ENCODE peak calls at places on chromosomes 7 and 10, in five cellular contexts. M, Y, R, N and E are unnamed samples.
A peak's percentile ranks its signal among the peaks of the same experiment; 100 is the strongest.

GRCh38 chr10:122051609-122052385 is 62.8 kb downstream of the TACC2 start:
- DNase-seq in M (peak; percentile 65), Y (peak; percentile 54), R (peak; percentile 14), N (peak; percentile 81), E (peak; percentile 52)

GRCh38 chr10:94224656-94225055 is 138.1 kb downstream of the NOC3L start:
- DNase-seq in M (peak; percentile 85), Y (peak; percentile 60), R (no peak), N (no peak), E (no peak)

GRCh38 chr10:14491814-14492213 is 161.1 kb upstream of the FRMD4A start:
- DNase-seq in M (peak; percentile 37), Y (no peak), R (no peak), N (no peak), E (no peak)

GRCh38 chr7:21253740-21254687 is 173.9 kb upstream of the SP4 start:
- DNase-seq in M (peak; percentile 26), Y (peak; percentile 51), R (no peak), N (peak; percentile 65), E (no peak)

GRCh38 chr10:100186253-100186780 is 488 bp upstream of the ERLIN1 start:
- DNase-seq in M (peak; percentile 41), Y (no peak), R (no peak), N (peak; percentile 62), E (no peak)

GRCh38 chr10:131980757-131981428 is 830 bp downstream of the BNIP3 start:
- DNase-seq in M (no peak), Y (no peak), R (peak; percentile 83), N (no peak), E (no peak)

GRCh38 chr7:8638076-8638475 is 204.7 kb downstream of the NXPH1 start:
- DNase-seq in M (no peak), Y (no peak), R (no peak), N (no peak), E (peak; percentile 97)

GRCh38 chr7:51011710-51012350 is 229.1 kb upstream of the GRB10 start:
- DNase-seq in M (no peak), Y (no peak), R (no peak), N (no peak), E (no peak)

GRCh38 chr7:77439572-77439971 is 23.4 kb upstream of the GSAP start:
- DNase-seq in M (no peak), Y (no peak), R (no peak), N (no peak), E (no peak)

GRCh38 chr10:62794306-62794705 is 10.2 kb upstream of the ADO start:
- DNase-seq in M (no peak), Y (no peak), R (no peak), N (no peak), E (no peak)

GRCh38 chr10:89215511-89215910 is 8.4 kb upstream of the CH25H start:
- DNase-seq in M (peak; percentile 20), Y (no peak), R (no peak), N (peak; percentile 26), E (no peak)

GRCh38 chr7:129875745-129876411 is 76.9 kb downstream of the UBE2H start:
- DNase-seq in M (peak; percentile 80), Y (no peak), R (no peak), N (peak; percentile 64), E (no peak)

GRCh38 chr10:16699435-16699834 is 117.8 kb downstream of the RSU1 start:
- DNase-seq in M (no peak), Y (no peak), R (no peak), N (no peak), E (no peak)

GRCh38 chr7:142568430-142569097 is 180.7 kb upstream of the PRSS1 start:
- DNase-seq in M (peak; percentile 93), Y (peak; percentile 88), R (no peak), N (peak; percentile 79), E (no peak)

GRCh38 chr10:32376780-32377179 is 29.8 kb upstream of the EPC1 start:
- DNase-seq in M (no peak), Y (no peak), R (no peak), N (no peak), E (no peak)

GRCh38 chr10:22252286-22252800 is 34.5 kb upstream of the EBLN1 start:
- DNase-seq in M (no peak), Y (no peak), R (peak; percentile 89), N (peak; percentile 60), E (no peak)

GRCh38 chr7:143047327-143047726 is 4.8 kb upstream of the OR6V1 start:
- DNase-seq in M (no peak), Y (no peak), R (no peak), N (no peak), E (no peak)

GRCh38 chr7:77846317-77847092 is 47.9 kb downstream of the PHTF2 start:
- DNase-seq in M (no peak), Y (no peak), R (no peak), N (no peak), E (no peak)

GRCh38 chr7:16741676-16742075 is 11.9 kb upstream of the TSPAN13 start:
- DNase-seq in M (no peak), Y (no peak), R (no peak), N (no peak), E (no peak)

GRCh38 chr10:47425813-47426419 is 41.8 kb upstream of the ZNF488 start:
- DNase-seq in M (no peak), Y (no peak), R (peak; percentile 50), N (no peak), E (no peak)

GRCh38 chr7:89988070-89988469 is 166.2 kb upstream of the STEAP1 start:
- DNase-seq in M (no peak), Y (no peak), R (no peak), N (no peak), E (no peak)

GRCh38 chr7:107150375-107151073 is 18.3 kb upstream of the HBP1 start:
- DNase-seq in M (peak; percentile 78), Y (peak; percentile 87), R (peak; percentile 80), N (peak; percentile 88), E (no peak)

GRCh38 chr7:12257582-12257981 is 46.5 kb downstream of the TMEM106B start:
- DNase-seq in M (peak; percentile 39), Y (peak; percentile 36), R (no peak), N (peak; percentile 25), E (no peak)

GRCh38 chr10:3655528-3655927 is 129.5 kb downstream of the KLF6 start:
- DNase-seq in M (no peak), Y (no peak), R (no peak), N (no peak), E (no peak)

GRCh38 chr10:3652886-3653285 is 132.1 kb downstream of the KLF6 start:
- DNase-seq in M (peak; percentile 40), Y (no peak), R (no peak), N (peak; percentile 31), E (no peak)

GRCh38 chr10:3654496-3654895 is 130.5 kb downstream of the KLF6 start:
- DNase-seq in M (peak; percentile 18), Y (no peak), R (no peak), N (peak; percentile 23), E (no peak)

GRCh38 chr10:3648179-3648975 is 136.6 kb downstream of the KLF6 start:
- DNase-seq in M (no peak), Y (no peak), R (no peak), N (no peak), E (peak; percentile 15)

GRCh38 chr10:3651969-3652653 is 132.9 kb downstream of the KLF6 start:
- DNase-seq in M (no peak), Y (no peak), R (no peak), N (no peak), E (no peak)
- TF ChIP-seq CTCF in M (no peak), Y (peak; percentile 13), R (no peak), N (no peak), E (no peak)

GRCh38 chr7:26854932-26855331 is 9.5 kb downstream of the SKAP2 start:
- DNase-seq in M (no peak), Y (no peak), R (no peak), N (no peak), E (peak; percentile 39)

GRCh38 chr7:26855421-26855820 is 9.0 kb downstream of the SKAP2 start:
- DNase-seq in M (no peak), Y (no peak), R (no peak), N (no peak), E (no peak)

GRCh38 chr7:26853788-26854393 is 10.5 kb downstream of the SKAP2 start:
- DNase-seq in M (peak; percentile 75), Y (no peak), R (no peak), N (peak; percentile 66), E (peak; percentile 28)

GRCh38 chr7:26850193-26850651 is 14.2 kb downstream of the SKAP2 start:
- DNase-seq in M (peak; percentile 28), Y (no peak), R (no peak), N (no peak), E (no peak)
- H3K4me3 ChIP-seq in M (no peak overlapping the region), Y (no peak overlapping the region), R (no peak overlapping the region), N (no peak overlapping the region), E (no peak overlapping the region)

GRCh38 chr7:30791126-30791525 is 19.9 kb downstream of the MINDY4 start:
- DNase-seq in M (no peak), Y (no peak), R (no peak), N (no peak), E (no peak)
- TF ChIP-seq CTCF in M (no peak), Y (no peak), R (no peak), N (no peak), E (no peak)

GRCh38 chr10:114520453-114520852 is 116.2 kb upstream of the AFAP1L2 start:
- DNase-seq in M (peak; percentile 92), Y (peak; percentile 80), R (no peak), N (peak; percentile 89), E (no peak)
- H3K4me3 ChIP-seq in M (no peak overlapping the region), Y (no peak overlapping the region), R (no peak overlapping the region), N (no peak overlapping the region), E (no peak overlapping the region)

DNA sequence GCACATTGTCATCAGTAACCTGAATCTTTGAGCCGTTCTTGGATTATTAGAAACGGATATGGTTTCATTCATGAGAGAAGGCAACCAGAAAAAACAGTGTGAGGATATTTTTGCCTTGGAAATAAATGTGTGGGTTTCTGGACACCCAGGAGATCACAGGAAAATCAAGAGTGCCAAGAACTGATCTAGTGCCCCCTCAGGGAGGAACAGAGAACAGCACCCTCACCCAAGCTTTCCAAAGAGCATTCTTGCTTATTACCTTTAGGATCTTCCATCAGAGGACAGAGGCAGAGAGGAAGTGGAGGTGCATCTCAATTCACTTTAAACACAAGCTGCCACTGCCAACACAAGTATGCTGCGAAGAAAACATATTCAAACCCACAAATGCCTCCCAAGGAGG is 851.5 kb upstream of the COBL start:
- DNase-seq in M (no peak), Y (no peak), R (no peak), N (no peak), E (no peak)
- TF ChIP-seq CTCF in M (no peak), Y (peak; percentile 6), R (no peak), N (no peak), E (peak; percentile 42)

DNA sequence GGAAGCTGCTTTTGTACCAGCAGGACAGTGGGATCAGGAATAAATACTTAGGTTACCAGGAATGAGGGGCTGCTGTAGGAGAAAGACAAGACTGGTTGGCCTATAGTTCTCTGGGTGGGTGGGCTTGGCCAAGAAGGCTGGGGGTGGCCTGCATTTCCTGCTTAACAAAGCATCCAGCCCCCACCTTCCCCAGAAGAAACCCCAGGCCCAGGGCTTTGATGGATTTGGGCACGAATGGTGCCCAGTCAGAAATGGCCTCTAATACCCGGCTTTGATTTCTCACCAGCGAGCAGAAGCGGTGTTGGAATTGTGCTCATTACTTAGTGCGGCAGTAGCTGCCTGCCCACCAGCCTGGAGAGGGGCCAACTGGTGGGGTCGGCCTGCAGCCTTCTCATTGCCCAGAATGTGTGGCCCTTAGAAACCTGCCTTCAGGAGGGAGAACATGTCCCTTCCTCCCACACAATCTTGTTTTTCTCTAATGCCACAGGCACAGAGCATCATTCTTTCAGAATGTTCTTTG is 2.3 kb downstream of the UNC5B start:
- DNase-seq in M (no peak), Y (no peak), R (peak; percentile 52), N (no peak), E (no peak)
- H3K4me3 ChIP-seq in M (no peak overlapping the region), Y (peak overlapping the region; percentile 82), R (peak overlapping the region; percentile 57), N (peak overlapping the region; percentile 97), E (no peak overlapping the region)